ENCODE peak calls at places on chromosomes 12 and 14, in four cellular contexts. H, P, T and V are unnamed samples.

GRCh38 chr12:27303139-27304111 is 29.2 kb upstream of the BMAL2 start:
- DNase-seq in P (no peak), H (no peak), T (no peak), V (no peak)

GRCh38 chr12:21650997-21651396 is 6.6 kb downstream of the LDHB start:
- DNase-seq in T (no peak), P (no peak), H (no peak), V (no peak)

GRCh38 chr12:1592444-1593231 is 1.7 kb downstream of the FBXL14 start:
- DNase-seq in H (no peak), T (no peak), P (peak), V (peak)

GRCh38 chr12:132560421-132560830 is 50.0 kb downstream of the LRCOL1 start:
- DNase-seq in P (peak), H (no peak), T (no peak), V (peak)

GRCh38 chr12:118237053-118237665 is 101.2 kb downstream of the PEBP1 start:
- DNase-seq in H (no peak), P (no peak), T (no peak), V (no peak)

GRCh38 chr14:101817511-101818001 is 56.0 kb downstream of the PPP2R5C start:
- DNase-seq in T (no peak), H (no peak), P (no peak), V (no peak)

GRCh38 chr12:44930972-44931600 is 55.0 kb upstream of the NELL2 start:
- DNase-seq in H (no peak), P (peak), T (no peak), V (no peak)

GRCh38 chr14:42911642-42912041 is 1305.0 kb downstream of the LRFN5 start:
- DNase-seq in H (no peak), P (no peak), T (no peak), V (no peak)

GRCh38 chr14:26598081-26598671 is 343 bp upstream of the NOVA1 start:
- DNase-seq in H (peak), P (peak), T (peak), V (peak)

GRCh38 chr12:66550626-66551025 is 128.2 kb downstream of the GRIP1 start:
- DNase-seq in P (peak), H (no peak), T (no peak), V (no peak)

GRCh38 chr12:120726510-120726793 is 826 bp downstream of the ACADS start:
- DNase-seq in T (no peak), H (no peak), P (no peak), V (no peak)

GRCh38 chr14:52043690-52044089 is 25.2 kb downstream of the NID2 start:
- DNase-seq in P (peak), H (no peak), T (no peak), V (peak)

GRCh38 chr12:107891967-107892366 is 117.5 kb downstream of the ASCL4 start:
- DNase-seq in T (no peak), P (peak), H (no peak), V (no peak)

GRCh38 chr12:67697443-67697842 is 48.9 kb downstream of the DYRK2 start:
- DNase-seq in T (no peak), H (no peak), P (peak), V (no peak)

GRCh38 chr12:95634622-95635621 is 83.6 kb upstream of the USP44 start:
- DNase-seq in H (no peak), T (no peak), P (peak), V (peak)

GRCh38 chr12:67650127-67650495 is 1.6 kb downstream of the DYRK2 start:
- DNase-seq in T (no peak), P (no peak), H (no peak), V (peak)

GRCh38 chr12:67366530-67367196 is 97.5 kb downstream of the CAND1 start:
- DNase-seq in T (peak), P (no peak), H (no peak), V (no peak)

GRCh38 chr12:108890208-108890607 is 10.3 kb downstream of the DAO start:
- DNase-seq in P (peak), T (no peak), H (no peak), V (no peak)

GRCh38 chr12:60535363-60535762 is 939.5 kb downstream of the SLC16A7 start:
- DNase-seq in H (no peak), T (no peak), P (no peak), V (no peak)

GRCh38 chr12:31029466-31029865 is 44.2 kb upstream of the DDX11 start:
- DNase-seq in P (no peak), H (no peak), T (no peak), V (no peak)

GRCh38 chr12:107894589-107894988 is 120.1 kb downstream of the ASCL4 start:
- DNase-seq in T (no peak), H (no peak), P (no peak), V (no peak)

GRCh38 chr12:57198329-57198728 is 18.3 kb upstream of the NXPH4 start:
- DNase-seq in T (no peak), H (no peak), P (no peak), V (no peak)

GRCh38 chr14:50117456-50117855 is 1.1 kb upstream of the VCPKMT start:
- DNase-seq in T (no peak), P (no peak), H (no peak), V (no peak)

GRCh38 chr14:91138511-91139359 is 24.9 kb downstream of the DGLUCY start:
- DNase-seq in P (peak), H (no peak), T (peak), V (peak)

GRCh38 chr14:101034986-101035385 is 131.5 kb upstream of the RTL1 start:
- DNase-seq in P (no peak), T (peak), H (peak), V (no peak)

GRCh38 chr12:116882742-116883141 is 1.5 kb upstream of the HRK start:
- DNase-seq in P (peak), H (no peak), T (no peak), V (no peak)

GRCh38 chr12:122437656-122438121 is 15.2 kb upstream of the CLIP1 start:
- DNase-seq in T (peak), H (peak), P (peak), V (peak)

GRCh38 chr12:112381898-112382796 is at the start of gene HECTD4:
- DNase-seq in P (peak), H (peak), T (peak), V (peak)

DNA sequence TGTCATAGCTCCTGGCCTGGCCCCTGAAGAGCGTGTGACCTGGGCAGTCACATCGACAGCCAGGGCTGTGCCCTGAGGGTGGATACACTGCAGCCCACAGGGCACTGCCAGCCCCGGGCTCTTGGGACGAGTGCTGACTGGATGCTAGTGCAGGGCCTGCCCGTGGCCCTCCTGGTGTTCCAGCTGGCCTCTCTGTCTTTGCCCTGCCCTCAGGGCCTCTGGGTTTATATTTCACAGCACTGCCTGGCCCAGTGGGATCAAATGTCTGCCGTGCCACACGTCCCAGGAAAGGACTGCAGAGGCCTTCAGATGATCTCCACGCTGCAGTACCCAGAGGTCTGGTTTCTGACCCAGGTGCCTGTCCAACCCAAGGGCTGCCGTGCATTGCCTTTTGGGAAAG is 10.1 kb upstream of the CCDC197 start:
- DNase-seq in T (no peak), P (no peak), H (no peak), V (no peak)
- TF ChIP-seq CTCF in T (no peak), P (no peak), H (no peak), V (no peak)

DNA sequence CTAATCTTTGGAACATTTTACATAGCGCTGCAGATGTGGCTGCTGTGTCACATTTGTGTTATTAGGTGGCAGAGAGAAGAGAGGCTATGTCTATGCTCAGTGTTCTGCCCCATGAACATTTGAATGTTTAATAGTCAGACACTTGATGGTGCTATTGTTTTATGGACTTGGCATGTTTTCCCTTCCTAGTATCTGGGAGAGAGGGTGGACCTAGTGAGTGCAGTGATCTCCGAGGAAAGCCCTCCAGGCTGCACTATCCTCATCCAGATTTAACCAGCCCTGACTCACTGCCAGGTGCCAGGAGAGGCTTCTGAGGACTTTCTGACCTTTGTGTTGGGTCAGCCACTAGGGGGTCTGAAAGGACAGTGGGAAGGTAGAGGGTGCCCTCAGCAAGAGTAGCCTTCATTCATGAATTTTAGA is 24.3 kb downstream of the ZFC3H1 start:
- DNase-seq in T (no peak), P (no peak), H (no peak), V (no peak)
- TF ChIP-seq CTCF in T (no peak), P (no peak), H (no peak), V (no peak)

GRCh38 chr14:96938946-96939345 is 141.8 kb downstream of the VRK1 start:
- DNase-seq in P (no peak), T (no peak), H (no peak), V (no peak)
- TF ChIP-seq CTCF in P (peak), T (no peak), H (no peak), V (no peak)

GRCh38 chr12:11510671-11511070 is 115.3 kb upstream of the PRB2 start:
- DNase-seq in T (no peak), H (no peak), P (no peak), V (no peak)

GRCh38 chr12:11517080-11517479 is 121.7 kb upstream of the PRB2 start:
- DNase-seq in T (no peak), H (no peak), P (no peak), V (no peak)

GRCh38 chr12:11508699-11509098 is 113.3 kb upstream of the PRB2 start:
- DNase-seq in P (peak), T (no peak), H (no peak), V (no peak)

GRCh38 chr12:11513288-11513687 is 117.9 kb upstream of the PRB2 start:
- DNase-seq in T (no peak), H (no peak), P (no peak), V (no peak)
- TF ChIP-seq CTCF in T (peak), H (no peak), P (no peak), V (no peak)

GRCh38 chr12:109927622-109928021 is 27.5 kb downstream of the TCHP start:
- DNase-seq in H (no peak), T (peak), P (peak), V (peak)
- TF ChIP-seq CTCF in H (peak), T (peak), P (peak), V (peak)

DNA sequence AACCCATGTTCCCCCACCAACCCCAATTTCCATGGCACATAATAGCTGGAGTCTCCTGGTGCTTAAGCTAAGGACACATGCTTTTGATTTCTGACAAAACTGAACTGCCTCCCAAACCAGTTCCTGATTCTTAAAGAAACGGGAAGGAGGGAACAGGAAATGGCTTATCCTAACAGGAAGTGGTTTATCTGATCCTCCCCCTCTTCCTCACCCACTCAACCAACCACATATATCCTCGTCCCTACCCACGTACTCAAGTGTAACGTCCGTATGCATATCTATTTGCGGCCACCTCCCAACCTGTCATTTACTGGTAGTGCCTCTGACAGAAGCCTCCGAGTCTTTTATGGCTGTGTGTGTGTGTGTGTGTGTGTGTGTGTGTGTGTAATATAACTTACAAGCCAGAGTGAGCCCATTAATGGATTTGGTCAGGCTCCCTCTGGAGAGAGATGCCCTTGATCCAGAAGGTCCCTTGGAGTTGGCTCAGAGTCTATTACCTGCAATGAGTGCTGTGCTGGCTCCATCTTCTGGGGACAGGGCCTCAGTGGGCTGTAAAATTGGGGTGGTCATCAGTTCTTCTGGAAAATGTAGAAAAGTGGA is 7.7 kb downstream of the DAZAP2 start:
- DNase-seq in P (no peak), H (no peak), T (peak), V (peak)
- TF ChIP-seq CTCF in P (no peak), H (no peak), T (no peak), V (no peak)